ENCODE peak calls at places on chromosomes 3 and 15, in eight cellular contexts. G is iris pigment epithelial cell, Q is nucleus accumbens, L is T-cell, K is NCI-H1105 treated with DMSO at 0.1 percent for 48 hours, H is T-helper 1 cell, O is nephron progenitor cell, I is HCT116. W is an unnamed sample.

GRCh38 chr15:64024172-64025050 is 21.9 kb downstream of the DAPK2 start:
- DNase-seq in I (no peak), L (no peak), O (no peak), Q (no peak), G (peak), H (no peak), K (no peak), W (no peak)

GRCh38 chr3:11774296-11774877 is 72.3 kb downstream of the TAMM41 start:
- DNase-seq in G (peak), H (no peak), Q (peak), L (no peak), I (peak), K (no peak), O (peak), W (no peak)

GRCh38 chr3:189548053-189548452 is 83.1 kb upstream of the TP63 start:
- DNase-seq in H (no peak), O (no peak), L (no peak), I (no peak), Q (no peak), K (no peak), G (no peak), W (no peak)

GRCh38 chr15:57133127-57133968 is 214.9 kb downstream of the TCF12 start:
- DNase-seq in I (no peak), Q (no peak), H (no peak), O (peak), L (no peak), G (peak), K (peak), W (peak)

GRCh38 chr3:31561891-31562290 is 29.2 kb downstream of the STT3B start:
- DNase-seq in Q (no peak), I (no peak), L (no peak), K (no peak), O (no peak), G (no peak), H (no peak), W (no peak)

GRCh38 chr3:102060814-102061213 is 211.5 kb downstream of the NFKBIZ start:
- DNase-seq in K (no peak), O (no peak), H (no peak), L (no peak), I (no peak), G (no peak), Q (no peak), W (no peak)

GRCh38 chr15:100588638-100589242 is 13.2 kb downstream of the LINS1 start:
- DNase-seq in I (no peak), L (no peak), Q (no peak), K (no peak), O (no peak), H (no peak), G (peak), W (no peak)

GRCh38 chr3:123026551-123027291 is 842 bp downstream of the SEMA5B start:
- DNase-seq in I (no peak), O (peak), G (peak), L (no peak), H (no peak), K (peak), Q (no peak), W (no peak)

GRCh38 chr3:45507820-45508317 is 86.7 kb upstream of the LIMD1 start:
- DNase-seq in Q (peak), L (no peak), I (no peak), G (peak), H (no peak), K (no peak), O (peak), W (no peak)

GRCh38 chr3:108354562-108354961 is 58.2 kb downstream of the HHLA2 start:
- DNase-seq in O (no peak), Q (no peak), L (no peak), K (no peak), G (no peak), H (no peak), I (no peak), W (no peak)

GRCh38 chr15:51076898-51077564 is 17.7 kb downstream of the TNFAIP8L3 start:
- DNase-seq in I (no peak), H (no peak), L (no peak), K (no peak), O (no peak), G (peak), Q (no peak), W (no peak)

GRCh38 chr3:175956964-175957363 is 1097.8 kb downstream of the NAALADL2 start:
- DNase-seq in I (no peak), L (no peak), Q (no peak), O (no peak), H (no peak), K (no peak), G (peak), W (no peak)

GRCh38 chr3:157119369-157119951 is 40.5 kb downstream of the CCNL1 start:
- DNase-seq in L (peak), O (no peak), Q (no peak), K (no peak), G (no peak), I (no peak), H (no peak), W (no peak)

GRCh38 chr15:56042523-56042922 is 49.1 kb upstream of the NEDD4 start:
- DNase-seq in I (no peak), L (no peak), K (no peak), Q (no peak), G (no peak), H (no peak), O (no peak), W (no peak)

GRCh38 chr15:59434481-59434880 is 3.5 kb upstream of the FAM81A start:
- DNase-seq in G (no peak), I (no peak), L (no peak), H (no peak), O (no peak), K (no peak), Q (no peak), W (no peak)

GRCh38 chr15:41661078-41661528 is 898 bp downstream of the MGA start:
- DNase-seq in O (no peak), L (no peak), I (no peak), K (peak), H (no peak), Q (no peak), G (no peak), W (no peak)

GRCh38 chr15:52734329-52734728 is 55.1 kb upstream of the ATOSA start:
- DNase-seq in H (no peak), K (no peak), L (no peak), I (no peak), O (no peak), G (no peak), Q (no peak), W (no peak)

GRCh38 chr15:39508536-39508935 is 72.3 kb upstream of the THBS1 start:
- DNase-seq in H (no peak), O (no peak), K (no peak), I (no peak), G (no peak), L (no peak), Q (no peak), W (no peak)

GRCh38 chr15:70729164-70729563 is 34.2 kb downstream of the UACA start:
- DNase-seq in I (no peak), O (no peak), Q (no peak), L (no peak), K (no peak), H (no peak), G (no peak), W (no peak)

GRCh38 chr3:69541059-69541471 is 155.2 kb upstream of the FRMD4B start:
- DNase-seq in G (no peak), I (no peak), K (no peak), Q (no peak), H (no peak), L (no peak), O (peak), W (no peak)

GRCh38 chr15:98442379-98442833 is 205.9 kb upstream of the IGF1R start:
- DNase-seq in I (peak), L (peak), K (peak), Q (peak), G (peak), O (peak), H (no peak), W (no peak)

GRCh38 chr15:40942337-40942854 is 10.9 kb upstream of the CHAC1 start:
- DNase-seq in G (peak), L (no peak), I (no peak), K (no peak), O (no peak), H (no peak), Q (no peak), W (no peak)

GRCh38 chr3:160134964-160135363 is 90.3 kb upstream of the C3orf80 start:
- DNase-seq in I (no peak), Q (no peak), H (no peak), O (no peak), L (no peak), G (peak), K (no peak), W (no peak)

GRCh38 chr15:82739086-82739485 is 29.4 kb upstream of the AP3B2 start:
- DNase-seq in I (no peak), L (no peak), O (no peak), G (peak), Q (no peak), H (no peak), K (no peak), W (no peak)

GRCh38 chr3:4809970-4810369 is 169.3 kb upstream of the BHLHE40 start:
- DNase-seq in O (no peak), L (no peak), H (no peak), Q (no peak), I (no peak), G (no peak), K (no peak), W (no peak)

GRCh38 chr3:42802876-42803799 is 1.2 kb downstream of the HIGD1A start:
- DNase-seq in L (no peak), K (no peak), G (no peak), O (no peak), Q (no peak), I (no peak), H (no peak), W (no peak)

GRCh38 chr15:31471731-31472430 is 145.2 kb downstream of the KLF13 start:
- DNase-seq in O (no peak), H (no peak), Q (no peak), K (no peak), I (no peak), G (peak), L (no peak), W (no peak)

W was measured in occipital lobe.